ENCODE peak calls at places on chromosome 14, in five cellular contexts. G, V, W, A and Y are unnamed samples.
A peak's percentile ranks its signal among the peaks of the same experiment; 100 is the strongest.

GRCh38 chr14:91649930-91650329 is 82.0 kb downstream of the CATSPERB start:
- DNase-seq in W (peak; percentile 11), A (no peak), G (no peak), V (no peak), Y (no peak)

GRCh38 chr14:99041820-99042174 is 230.2 kb downstream of the BCL11B start:
- DNase-seq in G (peak; percentile 7), V (no peak), A (no peak), W (no peak), Y (no peak)

GRCh38 chr14:48936352-48936751 is 649.8 kb downstream of the RPS29 start:
- DNase-seq in V (no peak), G (no peak), A (no peak), W (no peak), Y (peak; percentile 61)

GRCh38 chr14:81453166-81453766 is 53.1 kb upstream of the STON2 start:
- DNase-seq in V (no peak), W (peak; percentile 51), A (peak; percentile 52), G (peak; percentile 63), Y (peak; percentile 46)

GRCh38 chr14:92963301-92964123 is 40.6 kb downstream of the CHGA start:
- DNase-seq in W (no peak), A (no peak), V (no peak), G (no peak), Y (no peak)

GRCh38 chr14:77590845-77591506 is 25.5 kb downstream of the SPTLC2 start:
- DNase-seq in G (no peak), A (no peak), V (no peak), W (no peak), Y (no peak)

GRCh38 chr14:55599250-55599879 is 19.4 kb downstream of the KTN1 start:
- DNase-seq in W (no peak), G (peak; percentile 54), V (peak; percentile 61), A (no peak), Y (no peak)

GRCh38 chr14:75254381-75254821 is 24.2 kb upstream of the FOS start:
- DNase-seq in W (peak; percentile 47), A (no peak), V (peak; percentile 78), G (peak; percentile 77), Y (no peak)

GRCh38 chr14:76514599-76514998 is 138.7 kb downstream of the ESRRB start:
- DNase-seq in W (no peak), V (no peak), A (no peak), G (no peak), Y (no peak)

GRCh38 chr14:95348395-95349080 is 28.8 kb upstream of the CLMN start:
- DNase-seq in G (no peak), W (no peak), V (no peak), A (no peak), Y (peak; percentile 36)

GRCh38 chr14:90962505-90962904 is 97.9 kb downstream of the RPS6KA5 start:
- DNase-seq in W (no peak), V (no peak), G (no peak), A (no peak), Y (no peak)

GRCh38 chr14:25069889-25070288 is 19.9 kb upstream of the STXBP6 start:
- DNase-seq in W (no peak), A (no peak), G (no peak), V (no peak), Y (no peak)

GRCh38 chr14:43408472-43408871 is 1098.6 kb downstream of the FSCB start:
- DNase-seq in A (no peak), W (no peak), V (no peak), G (no peak), Y (no peak)

GRCh38 chr14:91040545-91040944 is 19.9 kb downstream of the RPS6KA5 start:
- DNase-seq in W (no peak), A (no peak), G (no peak), V (no peak), Y (no peak)

GRCh38 chr14:56805992-56806737 is 4.1 kb downstream of the OTX2 start:
- DNase-seq in W (no peak), G (no peak), V (no peak), A (no peak), Y (no peak)

GRCh38 chr14:77307099-77307496 is 13.6 kb downstream of the POMT2 start:
- DNase-seq in G (no peak), V (no peak), A (no peak), W (no peak), Y (no peak)

GRCh38 chr14:28001002-28001401 is 765.6 kb upstream of the FOXG1 start:
- DNase-seq in V (no peak), W (no peak), G (no peak), A (no peak), Y (no peak)

GRCh38 chr14:92224348-92224954 is 98.5 kb upstream of the SLC24A4 start:
- DNase-seq in V (no peak), A (no peak), W (no peak), G (no peak), Y (no peak)

GRCh38 chr14:90678420-90678819 is 137.8 kb downstream of the TTC7B start:
- DNase-seq in V (no peak), A (no peak), G (no peak), W (no peak), Y (no peak)

GRCh38 chr14:40847496-40847895 is 759.2 kb upstream of the LRFN5 start:
- DNase-seq in W (no peak), V (no peak), G (no peak), A (no peak), Y (no peak)

GRCh38 chr14:59852350-59852749 is 18.2 kb downstream of the RTN1 start:
- DNase-seq in A (no peak), G (no peak), W (no peak), V (no peak), Y (no peak)

GRCh38 chr14:81193924-81194633 is 26.7 kb downstream of the GTF2A1 start:
- DNase-seq in V (no peak), A (no peak), W (no peak), G (no peak), Y (no peak)

GRCh38 chr14:95311752-95312151 is 8.0 kb downstream of the CLMN start:
- DNase-seq in W (no peak), G (no peak), V (no peak), A (no peak), Y (peak; percentile 15)

GRCh38 chr14:96949594-96949993 is 152.4 kb downstream of the VRK1 start:
- DNase-seq in W (no peak), V (no peak), A (no peak), G (no peak), Y (no peak)

GRCh38 chr14:48247972-48248371 is 572.6 kb upstream of the MDGA2 start:
- DNase-seq in V (no peak), W (no peak), A (no peak), G (no peak), Y (no peak)

GRCh38 chr14:89417469-89418225 is 614 bp upstream of the FOXN3 start:
- DNase-seq in A (peak; percentile 63), V (peak; percentile 60), G (peak; percentile 60), W (peak; percentile 61), Y (peak; percentile 63)

GRCh38 chr14:64857979-64858740 is 21.5 kb downstream of the SPTB start:
- DNase-seq in W (no peak), V (no peak), G (no peak), A (no peak), Y (no peak)

GRCh38 chr14:22641851-22642250 is 2.3 kb downstream of the OR6J1 start:
- DNase-seq in G (no peak), A (no peak), W (no peak), V (no peak), Y (no peak)

GRCh38 chr14:65206448-65207096 is 104.3 kb upstream of the MAX start:
- DNase-seq in A (no peak), V (no peak), W (no peak), G (no peak), Y (no peak)

GRCh38 chr14:103390605-103391004 is 5.4 kb downstream of the MARK3 start:
- DNase-seq in V (no peak), W (no peak), G (no peak), A (no peak), Y (no peak)

GRCh38 chr14:103393078-103393477 is 7.9 kb downstream of the MARK3 start:
- DNase-seq in V (no peak), A (no peak), G (peak; percentile 39), W (no peak), Y (no peak)

GRCh38 chr14:103392106-103392505 is 6.9 kb downstream of the MARK3 start:
- DNase-seq in W (no peak), G (no peak), V (no peak), A (no peak), Y (no peak)

GRCh38 chr14:103392572-103392971 is 7.4 kb downstream of the MARK3 start:
- DNase-seq in W (no peak), V (no peak), A (no peak), G (no peak), Y (no peak)

DNA sequence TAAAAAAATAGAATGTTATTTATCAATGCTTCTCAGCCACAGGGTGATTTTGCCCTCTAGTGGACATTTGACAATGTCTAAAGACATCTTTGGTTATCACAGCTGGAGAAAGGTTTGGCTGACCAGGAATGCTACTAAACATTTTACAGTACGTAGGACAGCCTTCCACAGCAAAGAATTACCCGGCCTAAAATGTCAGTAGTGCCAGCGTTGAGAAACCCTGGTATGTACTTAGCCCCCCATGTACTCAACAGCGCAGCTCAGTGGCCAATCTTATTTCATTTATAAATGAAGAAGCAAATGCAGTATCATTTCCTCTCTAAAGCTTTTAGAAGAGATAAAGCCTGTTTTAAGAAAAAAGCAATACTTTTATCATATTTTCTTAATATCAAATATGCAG is 5.8 kb downstream of the MARK3 start:
- DNase-seq in V (no peak), A (no peak), G (no peak), W (no peak), Y (peak; percentile 20)
- H3K4me1 ChIP-seq in V (no peaks in the 10 kb centered on the region), A (peaks cover 21% of the 10 kb centered on the region), G (peaks cover 89% of the 10 kb centered on the region), W (peaks cover 63% of the 10 kb centered on the region), Y (peaks cover 85% of the 10 kb centered on the region)

GRCh38 chr14:100066984-100067383 is 1.8 kb downstream of the EVL start:
- DNase-seq in A (no peak), G (no peak), V (no peak), W (no peak), Y (no peak)
- H3K4me1 ChIP-seq in A (peaks cover 5% of the 10 kb centered on the region), G (peaks cover 55% of the 10 kb centered on the region), V (no peaks in the 10 kb centered on the region), W (peaks cover 13% of the 10 kb centered on the region), Y (peaks cover 5% of the 10 kb centered on the region)

GRCh38 chr14:104524726-104525125 is 54.8 kb upstream of the C14orf180 start:
- DNase-seq in V (no peak), W (no peak), G (no peak), A (no peak), Y (no peak)

GRCh38 chr14:104522926-104523545 is 56.5 kb upstream of the C14orf180 start:
- DNase-seq in W (no peak), V (no peak), G (no peak), A (no peak), Y (no peak)

GRCh38 chr14:104521816-104522745 is 57.5 kb upstream of the C14orf180 start:
- DNase-seq in A (no peak), V (no peak), G (peak; percentile 8), W (no peak), Y (no peak)

GRCh38 chr14:104520620-104521410 is 58.7 kb upstream of the C14orf180 start:
- DNase-seq in W (no peak), G (peak; percentile 9), A (no peak), V (no peak), Y (no peak)

GRCh38 chr14:104523546-104523935 is 56.0 kb upstream of the C14orf180 start:
- DNase-seq in G (no peak), W (no peak), A (no peak), V (no peak), Y (no peak)
- H3K4me1 ChIP-seq in G (no peaks in the 10 kb centered on the region), W (no peaks in the 10 kb centered on the region), A (no peaks in the 10 kb centered on the region), V (no peaks in the 10 kb centered on the region), Y (no peaks in the 10 kb centered on the region)

DNA sequence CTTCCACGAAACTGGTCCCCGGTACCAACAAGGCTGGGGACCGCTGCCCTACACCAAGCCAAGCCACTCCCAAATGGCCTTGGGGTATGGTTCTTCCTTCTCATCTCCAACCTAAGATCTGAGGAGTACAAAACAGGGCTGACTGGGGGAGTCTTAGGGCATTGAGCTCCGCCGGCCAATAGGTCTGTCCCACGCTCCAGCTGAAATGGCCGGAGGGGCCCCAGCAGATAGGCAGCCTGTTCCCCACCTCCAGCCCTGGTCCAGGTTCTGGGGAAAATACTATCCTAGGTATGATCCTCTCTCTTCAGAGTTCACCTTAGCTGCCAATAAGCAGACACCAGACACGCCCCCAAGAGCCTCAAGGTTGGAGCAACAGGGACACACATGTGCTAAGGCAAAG is 90.2 kb downstream of the ACTN1 start:
- DNase-seq in W (no peak), G (no peak), A (no peak), V (peak; percentile 40), Y (no peak)
- H3K4me1 ChIP-seq in W (peaks cover 3% of the 10 kb centered on the region), G (peaks cover 13% of the 10 kb centered on the region), A (no peaks in the 10 kb centered on the region), V (no peaks in the 10 kb centered on the region), Y (no peaks in the 10 kb centered on the region)